ENCODE peak calls at places on chromosomes 3 and 15, in ten cellular contexts. V is mucosa of descending colon; R is fibroblast of lung; J is psoas muscle; B is tibial artery; P is bronchial epithelial cell; W is CD8-positive, alpha-beta T cell; T is GM06990; O is upper lobe of left lung; H is BJ. X is an unnamed sample. For H3K36me3, the result is how much of the 10 kb centered on the place peaks cover.

GRCh38 chr3:197782230-197782629 is 8.8 kb upstream of the LRCH3 start:
- DNase-seq in V (no peak), R (no peak), J (no peak), B (no peak), P (no peak), W (no peak), T (peak), O (no peak), H (no peak), X (no peak)

GRCh38 chr3:153051427-153052095 is 110.5 kb upstream of the RAP2B start:
- DNase-seq in V (no peak), R (peak), J (no peak), B (no peak), P (peak), W (no peak), T (no peak), O (no peak), H (peak), X (no peak)

GRCh38 chr3:14803101-14803980 is 15.4 kb upstream of the FGD5 start:
- DNase-seq in V (peak), R (peak), J (no peak), B (no peak), P (no peak), W (no peak), T (no peak), O (no peak), H (no peak), X (no peak)

GRCh38 chr3:190533511-190534282 is 19.8 kb downstream of the IL1RAP start:
- DNase-seq in V (peak), R (peak), J (peak), B (peak), P (peak), W (no peak), T (no peak), O (peak), H (peak), X (peak)

GRCh38 chr3:75396316-75396802 is 267.8 kb upstream of the FRG2C start:
- DNase-seq in V (peak), R (no peak), J (no peak), B (no peak), P (no peak), W (no peak), T (no peak), O (no peak), H (no peak), X (no peak)

GRCh38 chr3:133887075-133887950 is 8.4 kb downstream of the RAB6B start:
- DNase-seq in V (no peak), R (no peak), J (no peak), B (no peak), P (no peak), W (no peak), T (no peak), O (no peak), H (no peak), X (peak)

GRCh38 chr3:171157980-171158379 is 131.5 kb upstream of the SLC2A2 start:
- DNase-seq in V (no peak), R (no peak), J (no peak), B (no peak), P (no peak), W (no peak), T (no peak), O (no peak), H (no peak), X (no peak)

GRCh38 chr3:126552688-126553283 is 5.9 kb downstream of the C3orf22 start:
- DNase-seq in V (no peak), R (no peak), J (no peak), B (no peak), P (no peak), W (no peak), T (no peak), O (peak), H (no peak), X (peak)

GRCh38 chr3:52195823-52196331 is 2.1 kb upstream of the ALAS1 start:
- DNase-seq in V (no peak), R (peak), J (no peak), B (peak), P (peak), W (no peak), T (no peak), O (peak), H (no peak), X (peak)

GRCh38 chr3:141830508-141830907 is 45.9 kb upstream of the ATP1B3 start:
- DNase-seq in V (no peak), R (peak), J (no peak), B (no peak), P (peak), W (no peak), T (no peak), O (no peak), H (no peak), X (no peak)

GRCh38 chr15:56244237-56244810 is 645 bp upstream of the RFX7 start:
- DNase-seq in V (peak), R (peak), J (peak), B (peak), P (peak), W (peak), T (peak), O (peak), H (no peak), X (peak)

GRCh38 chr3:73572371-73572770 is 52.4 kb downstream of the PDZRN3 start:
- DNase-seq in V (no peak), R (peak), J (no peak), B (no peak), P (no peak), W (no peak), T (no peak), O (no peak), H (no peak), X (no peak)

GRCh38 chr15:30065025-30065801 is 17.5 kb upstream of the GOLGA8J start:
- DNase-seq in V (no peak), R (peak), J (no peak), B (no peak), P (peak), W (no peak), T (no peak), O (peak), H (peak), X (no peak)

GRCh38 chr3:149917124-149917667 is 53.5 kb downstream of the PFN2 start:
- DNase-seq in V (no peak), R (no peak), J (no peak), B (no peak), P (no peak), W (no peak), T (no peak), O (no peak), H (no peak), X (no peak)

GRCh38 chr15:57340673-57341259 is 35.5 kb upstream of the CGNL1 start:
- DNase-seq in V (peak), R (peak), J (no peak), B (peak), P (peak), W (no peak), T (peak), O (peak), H (no peak), X (no peak)

GRCh38 chr15:100781061-100781960 is 98.3 kb upstream of the ALDH1A3 start:
- DNase-seq in V (no peak), R (peak), J (no peak), B (peak), P (no peak), W (no peak), T (no peak), O (peak), H (no peak), X (no peak)

GRCh38 chr3:178767558-178767957 is 231.3 kb downstream of the KCNMB2 start:
- DNase-seq in V (no peak), R (no peak), J (no peak), B (no peak), P (no peak), W (no peak), T (no peak), O (no peak), H (no peak), X (no peak)

GRCh38 chr3:176814252-176814651 is 383.0 kb downstream of the TBL1XR1 start:
- DNase-seq in V (peak), R (peak), J (peak), B (peak), P (peak), W (no peak), T (peak), O (peak), H (no peak), X (peak)

GRCh38 chr3:171446801-171447578 is 13.2 kb downstream of the TNIK start:
- DNase-seq in V (no peak), R (peak), J (no peak), B (no peak), P (peak), W (no peak), T (no peak), O (no peak), H (peak), X (no peak)

GRCh38 chr15:45162771-45163507 is 24.8 kb downstream of the SHF start:
- DNase-seq in V (peak), R (peak), J (peak), B (peak), P (peak), W (peak), T (peak), O (peak), H (peak), X (peak)

GRCh38 chr3:128610671-128611070 is 39.9 kb downstream of the RPN1 start:
- DNase-seq in V (no peak), R (no peak), J (no peak), B (no peak), P (no peak), W (no peak), T (no peak), O (no peak), H (no peak), X (no peak)

GRCh38 chr3:132726341-132726823 is 4.2 kb upstream of the NPHP3 start:
- DNase-seq in V (no peak), R (peak), J (no peak), B (no peak), P (peak), W (no peak), T (peak), O (no peak), H (no peak), X (no peak)

GRCh38 chr3:134874737-134875413 is 79.8 kb downstream of the EPHB1 start:
- DNase-seq in V (no peak), R (peak), J (no peak), B (no peak), P (peak), W (no peak), T (no peak), O (no peak), H (no peak), X (no peak)

GRCh38 chr15:39823634-39824033 is 41.0 kb upstream of the FSIP1 start:
- DNase-seq in V (no peak), R (no peak), J (no peak), B (no peak), P (peak), W (no peak), T (no peak), O (no peak), H (no peak), X (no peak)

GRCh38 chr15:41975679-41976078 is 3.3 kb upstream of the EHD4 start:
- DNase-seq in V (no peak), R (no peak), J (no peak), B (no peak), P (no peak), W (no peak), T (no peak), O (no peak), H (no peak), X (no peak)

GRCh38 chr15:95894407-95894956 is 436.0 kb upstream of the NR2F2 start:
- DNase-seq in V (no peak), R (no peak), J (no peak), B (no peak), P (no peak), W (no peak), T (no peak), O (no peak), H (no peak), X (no peak)

GRCh38 chr3:84974347-84974746 is 15.6 kb downstream of the CADM2 start:
- DNase-seq in V (no peak), R (no peak), J (no peak), B (no peak), P (peak), W (no peak), T (no peak), O (no peak), H (no peak), X (no peak)

GRCh38 chr3:107990433-107990832 is 100.4 kb downstream of the CD47 start:
- DNase-seq in V (no peak), R (no peak), J (no peak), B (no peak), P (no peak), W (no peak), T (no peak), O (no peak), H (no peak), X (no peak)

GRCh38 chr3:183253961-183254815 is 1.1 kb downstream of the B3GNT5 start:
- DNase-seq in V (peak), R (peak), J (peak), B (no peak), P (no peak), W (no peak), T (peak), O (peak), H (no peak), X (peak)

GRCh38 chr3:30658328-30659052 is 52.1 kb downstream of the TGFBR2 start:
- DNase-seq in V (no peak), R (peak), J (no peak), B (no peak), P (peak), W (peak), T (peak), O (peak), H (peak), X (no peak)

GRCh38 chr15:73832657-73833056 is 40.7 kb upstream of the TBC1D21 start:
- DNase-seq in V (no peak), R (no peak), J (no peak), B (no peak), P (no peak), W (no peak), T (no peak), O (no peak), H (no peak), X (no peak)

GRCh38 chr3:32440481-32441350 is 49.1 kb downstream of the CMTM7 start:
- DNase-seq in V (no peak), R (peak), J (no peak), B (no peak), P (peak), W (no peak), T (no peak), O (no peak), H (no peak), X (no peak)

GRCh38 chr3:4985330-4986174 is 6.3 kb downstream of the BHLHE40 start:
- DNase-seq in V (no peak), R (peak), J (peak), B (no peak), P (peak), W (no peak), T (no peak), O (no peak), H (no peak), X (no peak)

GRCh38 chr3:165181556-165181955 is 14.6 kb downstream of the SLITRK3 start:
- DNase-seq in V (no peak), R (no peak), J (no peak), B (no peak), P (peak), W (no peak), T (no peak), O (no peak), H (no peak), X (no peak)

GRCh38 chr3:133295199-133295901 is 104.5 kb upstream of the BFSP2 start:
- DNase-seq in V (no peak), R (peak), J (no peak), B (no peak), P (peak), W (no peak), T (peak), O (no peak), H (no peak), X (no peak)

GRCh38 chr15:23467110-23467600 is 20.1 kb upstream of the GOLGA6L2 start:
- DNase-seq in V (no peak), R (peak), J (no peak), B (no peak), P (peak), W (no peak), T (no peak), O (no peak), H (no peak), X (no peak)

GRCh38 chr3:49805884-49806701 is 3.0 kb downstream of the INKA1 start:
- DNase-seq in V (no peak), R (no peak), J (no peak), B (no peak), P (no peak), W (peak), T (peak), O (peak), H (no peak), X (peak)

GRCh38 chr3:36792342-36792741 is 28.0 kb upstream of the DCLK3 start:
- DNase-seq in V (no peak), R (peak), J (no peak), B (no peak), P (peak), W (no peak), T (no peak), O (no peak), H (no peak), X (no peak)

GRCh38 chr3:142216321-142216720 is 9.1 kb downstream of the GK5 start:
- DNase-seq in V (no peak), R (no peak), J (no peak), B (no peak), P (no peak), W (no peak), T (no peak), O (no peak), H (no peak), X (no peak)

DNA sequence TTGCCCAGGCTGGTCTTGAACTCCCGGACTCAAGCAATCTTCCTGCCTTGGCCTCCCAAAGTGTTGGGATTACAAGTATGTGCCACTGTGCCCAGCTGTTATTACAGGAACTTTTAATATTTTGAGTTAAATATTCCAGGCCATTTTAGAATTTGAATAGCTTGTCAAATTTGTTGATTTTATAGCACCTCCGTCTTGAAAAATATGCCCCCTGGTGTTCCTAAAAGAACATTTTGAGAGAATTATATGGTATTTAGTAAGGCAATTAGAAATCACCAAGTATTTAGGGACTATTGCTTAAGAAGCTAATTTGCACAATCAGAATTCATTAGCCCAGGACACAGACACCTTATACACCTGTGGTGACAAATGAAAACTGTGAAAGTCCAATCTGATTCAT is 23.7 kb downstream of the PDE8A start:
- DNase-seq in V (no peak), R (no peak), J (no peak), B (no peak), P (no peak), W (no peak), T (no peak), O (no peak), H (no peak), X (no peak)
- TF ChIP-seq CTCF in V (no peak), R (no peak), J (no peak), B (no peak), P (no peak), W (no peak), T (no peak), O (no peak), H (no peak), X (no peak)

GRCh38 chr3:154290187-154290586 is 34.1 kb downstream of the DHX36 start:
- DNase-seq in V (no peak), R (no peak), J (no peak), B (no peak), P (no peak), W (no peak), T (no peak), O (no peak), H (no peak), X (no peak)
- H3K36me3 ChIP-seq in V (under half), R (under half), J (half or more), B (half or more), P (under half), W (under half), T (under half), O (half or more), H (under half), X (half or more)

GRCh38 chr3:53646723-53647122 is 152.3 kb downstream of the CACNA1D start:
- DNase-seq in V (no peak), R (no peak), J (no peak), B (no peak), P (no peak), W (no peak), T (no peak), O (no peak), H (no peak), X (no peak)
- H3K4me3 ChIP-seq in V (no peak), R (no peak), J (no peak), B (no peak), P (no peak), W (no peak), T (no peak), O (no peak), H (no peak), X (no peak)

GRCh38 chr3:53641397-53641796 is 147.0 kb downstream of the CACNA1D start:
- DNase-seq in V (no peak), R (no peak), J (no peak), B (no peak), P (no peak), W (no peak), T (no peak), O (no peak), H (no peak), X (no peak)
- TF ChIP-seq CTCF in V (no peak), R (no peak), J (no peak), B (no peak), P (no peak), W (no peak), T (no peak), O (no peak), H (no peak), X (no peak)

DNA sequence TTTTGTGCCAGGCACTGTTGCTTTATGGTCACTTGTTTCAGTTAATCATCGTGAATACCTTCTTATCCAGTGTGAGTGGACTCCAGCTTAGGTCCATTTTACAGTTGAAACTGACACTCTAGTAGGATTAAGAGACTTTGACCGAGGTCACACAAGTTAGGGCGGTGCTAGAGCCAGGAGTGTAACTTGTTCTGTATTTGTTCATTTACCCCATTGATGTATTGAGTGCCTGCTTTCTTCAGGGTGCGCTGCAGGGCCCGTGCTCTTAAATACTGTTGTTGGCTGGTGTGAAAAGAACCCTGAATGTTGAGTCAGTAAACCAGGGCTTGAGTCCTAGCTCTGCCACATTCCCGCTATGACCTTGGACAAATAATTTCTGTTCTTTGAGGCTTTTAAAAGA is 15.4 kb downstream of the PDHB start:
- DNase-seq in V (no peak), R (no peak), J (no peak), B (no peak), P (no peak), W (no peak), T (no peak), O (no peak), H (no peak), X (no peak)
- H3K36me3 ChIP-seq in V (under half), R (under half), J (under half), B (under half), P (under half), W (under half), T (under half), O (under half), H (under half), X (under half)

GRCh38 chr15:99762288-99762687 is 29.1 kb upstream of the LYSMD4 start:
- DNase-seq in V (no peak), R (peak), J (no peak), B (no peak), P (peak), W (no peak), T (no peak), O (no peak), H (no peak), X (no peak)

GRCh38 chr15:99763827-99764226 is 30.6 kb upstream of the LYSMD4 start:
- DNase-seq in V (no peak), R (no peak), J (no peak), B (no peak), P (no peak), W (no peak), T (no peak), O (no peak), H (no peak), X (no peak)

GRCh38 chr15:99764521-99764920 is 31.3 kb upstream of the LYSMD4 start:
- DNase-seq in V (no peak), R (no peak), J (no peak), B (no peak), P (no peak), W (no peak), T (no peak), O (no peak), H (no peak), X (no peak)
- H3K4me3 ChIP-seq in V (no peak), R (no peak), J (no peak), B (no peak), P (no peak), W (no peak), T (no peak), O (no peak), H (no peak), X (no peak)

GRCh38 chr15:76433798-76434400 is 97.3 kb downstream of the ISL2 start:
- DNase-seq in V (no peak), R (peak), J (no peak), B (no peak), P (no peak), W (no peak), T (no peak), O (no peak), H (peak), X (no peak)
- TF ChIP-seq CTCF in V (no peak), R (no peak), J (no peak), B (no peak), P (no peak), W (no peak), T (no peak), O (no peak), H (no peak), X (no peak)